ENCODE peak calls at places on chromosome 22, in five cellular contexts. H, E, Q, K and Y are unnamed samples.

GRCh38 chr22:19453718-19454117 is 6.2 kb upstream of the C22orf39 start:
- DNase-seq in H (no peak), E (no peak), Q (no peak), K (no peak), Y (no peak)

GRCh38 chr22:36512333-36512732 is 5.5 kb upstream of the FOXRED2 start:
- DNase-seq in H (no peak), E (no peak), Q (no peak), K (no peak), Y (no peak)

GRCh38 chr22:23110922-23111527 is 30.8 kb downstream of the RSPH14 start:
- DNase-seq in H (no peak), E (no peak), Q (peak), K (peak), Y (no peak)

GRCh38 chr22:38081941-38082828 is 1.8 kb downstream of the SLC16A8 start:
- DNase-seq in H (no peak), E (no peak), Q (no peak), K (no peak), Y (no peak)

GRCh38 chr22:49112176-49112575 is 715.5 kb downstream of the BRD1 start:
- DNase-seq in H (no peak), E (no peak), Q (no peak), K (no peak), Y (no peak)

GRCh38 chr22:22185844-22186499 is 58.6 kb upstream of the VPREB1 start:
- DNase-seq in H (no peak), E (no peak), Q (no peak), K (no peak), Y (no peak)

GRCh38 chr22:43272869-43273318 is 70.3 kb downstream of the SCUBE1 start:
- DNase-seq in H (no peak), E (no peak), Q (no peak), K (no peak), Y (no peak)

GRCh38 chr22:45895436-45896152 is 81.4 kb downstream of the WNT7B start:
- DNase-seq in H (no peak), E (no peak), Q (no peak), K (no peak), Y (no peak)

GRCh38 chr22:36194971-36195370 is 6.6 kb downstream of the APOL4 start:
- DNase-seq in H (no peak), E (peak), Q (peak), K (peak), Y (no peak)

GRCh38 chr22:23093090-23093788 is 22.9 kb downstream of the GNAZ start:
- DNase-seq in H (no peak), E (no peak), Q (no peak), K (no peak), Y (no peak)

GRCh38 chr22:26170795-26171194 is 1.5 kb downstream of the SEZ6L start:
- DNase-seq in H (no peak), E (no peak), Q (peak), K (peak), Y (no peak)

GRCh38 chr22:35549338-35549737 is 8.7 kb downstream of the RASD2 start:
- DNase-seq in H (no peak), E (no peak), Q (peak), K (peak), Y (no peak)

GRCh38 chr22:17117400-17117799 is 3.8 kb downstream of the TMEM121B start:
- DNase-seq in H (no peak), E (no peak), Q (no peak), K (no peak), Y (no peak)

GRCh38 chr22:23110190-23110921 is 31.4 kb downstream of the RSPH14 start:
- DNase-seq in H (no peak), E (no peak), Q (peak), K (peak), Y (no peak)

GRCh38 chr22:35043251-35043931 is 22.6 kb upstream of the ISX start:
- DNase-seq in H (no peak), E (no peak), Q (no peak), K (peak), Y (no peak)

GRCh38 chr22:35783943-35784614 is 66.4 kb downstream of the APOL5 start:
- DNase-seq in H (no peak), E (no peak), Q (no peak), K (no peak), Y (no peak)

GRCh38 chr22:49930596-49931412 is 12.4 kb downstream of the CRELD2 start:
- DNase-seq in H (peak), E (peak), Q (peak), K (peak), Y (no peak)

GRCh38 chr22:37147186-37147990 is 2.3 kb downstream of the IL2RB start:
- DNase-seq in H (no peak), E (no peak), Q (no peak), K (no peak), Y (no peak)

GRCh38 chr22:19438286-19438685 is 5.9 kb downstream of the MRPL40 start:
- DNase-seq in H (no peak), E (no peak), Q (peak), K (peak), Y (no peak)

GRCh38 chr22:38570841-38571364 is 920 bp upstream of the DMC1 start:
- DNase-seq in H (peak), E (no peak), Q (peak), K (peak), Y (no peak)

GRCh38 chr22:50308597-50308935 is 1.1 kb upstream of the PLXNB2 start:
- DNase-seq in H (no peak), E (no peak), Q (no peak), K (no peak), Y (no peak)

GRCh38 chr22:41845380-41846267 is 12.7 kb downstream of the SREBF2 start:
- DNase-seq in H (no peak), E (no peak), Q (no peak), K (peak), Y (no peak)

GRCh38 chr22:50731811-50732624 is 6.0 kb upstream of the ACR start:
- DNase-seq in H (peak), E (peak), Q (peak), K (peak), Y (peak)

GRCh38 chr22:44802071-44802700 is 49.8 kb downstream of the ARHGAP8 start:
- DNase-seq in H (no peak), E (no peak), Q (no peak), K (no peak), Y (no peak)

GRCh38 chr22:26403827-26404226 is 25.2 kb upstream of the ASPHD2 start:
- DNase-seq in H (no peak), E (no peak), Q (no peak), K (no peak), Y (no peak)

GRCh38 chr22:27801616-27802388 is at the start of gene MN1:
- DNase-seq in H (peak), E (no peak), Q (peak), K (peak), Y (no peak)

GRCh38 chr22:35839811-35840739 is 122.4 kb downstream of the APOL5 start:
- DNase-seq in H (no peak), E (no peak), Q (peak), K (peak), Y (no peak)

GRCh38 chr22:23783496-23784167 is 3.1 kb upstream of the SMARCB1 start:
- DNase-seq in H (no peak), E (no peak), Q (no peak), K (no peak), Y (no peak)

GRCh38 chr22:41762980-41763779 is 37.3 kb upstream of the CCDC134 start:
- DNase-seq in H (no peak), E (no peak), Q (no peak), K (peak), Y (no peak)

GRCh38 chr22:41834005-41834975 is 1.4 kb downstream of the SREBF2 start:
- DNase-seq in H (no peak), E (no peak), Q (peak), K (peak), Y (no peak)

GRCh38 chr22:48627203-48627602 is 1200.5 kb downstream of the BRD1 start:
- DNase-seq in H (no peak), E (no peak), Q (no peak), K (no peak), Y (no peak)

GRCh38 chr22:19718255-19719054 is 4.2 kb downstream of the SEPTIN5 start:
- DNase-seq in H (no peak), E (no peak), Q (no peak), K (peak), Y (peak)

GRCh38 chr22:44901301-44901700 is 108.5 kb downstream of the PHF21B start:
- DNase-seq in H (no peak), E (no peak), Q (no peak), K (no peak), Y (no peak)

GRCh38 chr22:42939451-42939881 is 75.5 kb downstream of the PACSIN2 start:
- DNase-seq in H (no peak), E (no peak), Q (no peak), K (no peak), Y (no peak)

GRCh38 chr22:30185129-30185528 is 61.4 kb downstream of the LIF start:
- DNase-seq in H (no peak), E (no peak), Q (no peak), K (no peak), Y (no peak)

GRCh38 chr22:23215294-23216204 is 35.2 kb downstream of the BCR start:
- DNase-seq in H (no peak), E (no peak), Q (no peak), K (no peak), Y (no peak)

GRCh38 chr22:37328017-37328416 is 45.7 kb downstream of the CYTH4 start:
- DNase-seq in H (no peak), E (no peak), Q (no peak), K (no peak), Y (no peak)

GRCh38 chr22:50115693-50116092 is 25.9 kb downstream of the MOV10L1 start:
- DNase-seq in H (no peak), E (no peak), Q (no peak), K (no peak), Y (no peak)

GRCh38 chr22:31734512-31734911 is 15.4 kb downstream of the PRR14L start:
- DNase-seq in H (no peak), E (no peak), Q (no peak), K (peak), Y (no peak)